ENCODE peak calls at places on chromosome 1, in nine cellular contexts. A is left ventricle myocardium inferior, F is mucosa of descending colon, G is OCI-LY7, U is lower leg skin, Q is HL-60, H is RWPE1, I is dorsolateral prefrontal cortex, W is left lung. B is an unnamed sample.

GRCh38 chr1:43381609-43382008 is 8.0 kb downstream of the MED8 start:
- DNase-seq in F (no peak), I (no peak), W (no peak), A (no peak), H (no peak), U (peak; percentile 53), G (no peak), Q (peak; percentile 77), B (no peak)

GRCh38 chr1:193019442-193020026 is 39.6 kb downstream of the UCHL5 start:
- DNase-seq in Q (peak; percentile 22), W (no peak), U (no peak), F (no peak), I (no peak), A (no peak), H (peak; percentile 44), G (peak; percentile 60), B (no peak)

GRCh38 chr1:78079580-78079979 is 33.8 kb downstream of the GIPC2 start:
- DNase-seq in H (no peak), F (no peak), A (no peak), U (no peak), G (no peak), I (no peak), W (no peak), Q (no peak), B (no peak)

GRCh38 chr1:28613175-28613574 is 21.1 kb downstream of the RAB42 start:
- DNase-seq in F (no peak), H (no peak), W (no peak), U (no peak), G (no peak), Q (no peak), I (no peak), A (no peak), B (no peak)

GRCh38 chr1:18929686-18930085 is 26.8 kb downstream of the IFFO2 start:
- DNase-seq in W (no peak), I (no peak), H (no peak), A (no peak), U (no peak), Q (no peak), G (no peak), F (no peak), B (no peak)

GRCh38 chr1:68231627-68232303 is 558 bp downstream of the WLS start:
- DNase-seq in Q (no peak), I (peak; percentile 51), G (no peak), W (peak; percentile 53), H (peak; percentile 87), U (peak; percentile 92), F (peak; percentile 69), A (peak; percentile 65), B (peak; percentile 15)

GRCh38 chr1:205932776-205933175 is 10.5 kb downstream of the SLC26A9 start:
- DNase-seq in Q (no peak), G (no peak), F (no peak), H (no peak), U (no peak), W (no peak), I (no peak), A (no peak), B (no peak)

GRCh38 chr1:104329278-104329677 is 579.6 kb downstream of the AMY1C start:
- DNase-seq in H (no peak), Q (no peak), A (no peak), I (no peak), W (no peak), G (no peak), F (no peak), U (no peak), B (no peak)

GRCh38 chr1:234500269-234500668 is 21.3 kb upstream of the TARBP1 start:
- DNase-seq in H (no peak), G (no peak), Q (no peak), U (no peak), I (no peak), F (no peak), A (no peak), W (no peak), B (no peak)

GRCh38 chr1:16082283-16083038 is 9.0 kb upstream of the FAM131C start:
- DNase-seq in A (peak; percentile 69), F (peak; percentile 85), I (no peak), U (peak; percentile 89), W (peak; percentile 72), H (peak; percentile 68), G (peak; percentile 66), Q (no peak), B (peak; percentile 63)

GRCh38 chr1:209871006-209871405 is 43.2 kb downstream of the UTP25 start:
- DNase-seq in U (no peak), F (no peak), W (no peak), G (no peak), I (no peak), H (no peak), Q (no peak), A (no peak), B (no peak)

GRCh38 chr1:43388021-43388575 is 1.5 kb downstream of the MED8 start:
- DNase-seq in G (no peak), F (no peak), W (no peak), I (no peak), A (no peak), H (no peak), U (no peak), Q (no peak), B (no peak)

GRCh38 chr1:212566522-212567479 is 41.8 kb upstream of the ATF3 start:
- DNase-seq in G (peak; percentile 56), H (peak; percentile 84), I (no peak), F (peak; percentile 55), W (peak; percentile 52), A (no peak), Q (no peak), U (no peak), B (no peak)

GRCh38 chr1:67739361-67739760 is 54.4 kb downstream of the GADD45A start:
- DNase-seq in G (no peak), I (no peak), A (no peak), U (no peak), H (no peak), F (no peak), W (no peak), Q (no peak), B (no peak)

GRCh38 chr1:198491596-198491995 is 48.9 kb downstream of the ATP6V1G3 start:
- DNase-seq in H (no peak), I (no peak), A (no peak), U (no peak), Q (no peak), F (no peak), G (no peak), W (no peak), B (no peak)

GRCh38 chr1:30354410-30354809 is 369.0 kb downstream of the MATN1 start:
- DNase-seq in W (no peak), H (no peak), F (no peak), U (no peak), Q (no peak), G (no peak), A (no peak), I (no peak), B (no peak)

GRCh38 chr1:16170283-16170673 is 14.4 kb upstream of the EPHA2 start:
- DNase-seq in W (no peak), G (no peak), H (no peak), U (no peak), A (no peak), Q (no peak), I (no peak), F (no peak), B (no peak)

GRCh38 chr1:220920967-220921366 is 41.7 kb downstream of the HLX start:
- DNase-seq in F (no peak), I (no peak), H (no peak), G (no peak), U (no peak), Q (no peak), W (no peak), A (no peak), B (no peak)

DNA sequence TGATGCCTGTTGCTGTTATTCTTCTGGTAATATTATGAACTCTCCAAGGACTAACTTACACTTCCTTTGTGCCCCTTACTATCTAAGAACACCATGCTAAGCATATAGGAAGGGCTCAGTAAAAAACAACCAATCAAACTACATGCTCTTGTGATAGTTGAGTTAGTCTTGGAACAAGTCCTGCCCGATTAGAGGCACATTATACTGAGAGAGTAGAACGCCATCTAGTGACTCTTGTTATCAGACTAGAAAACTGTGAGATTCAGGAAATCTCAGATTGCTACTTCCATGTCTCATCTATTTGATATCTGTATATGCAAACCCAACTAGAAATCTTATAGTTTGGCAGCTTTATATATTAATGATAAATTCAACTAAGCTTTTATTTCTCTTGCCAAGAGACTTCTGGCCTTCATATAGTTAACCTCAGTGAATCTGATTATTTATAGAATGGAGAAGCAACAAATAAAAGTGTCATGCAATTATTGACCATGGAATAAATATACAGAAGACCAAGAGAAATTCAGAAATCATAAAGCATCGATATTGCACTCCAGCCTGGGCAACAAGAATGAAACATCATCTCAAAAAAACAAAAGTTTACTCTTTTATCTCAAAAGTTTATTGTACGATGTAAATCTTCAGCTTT is 7.8 kb upstream of the SRRM1 start:
- DNase-seq in W (no peak), I (no peak), G (peak; percentile 86), A (no peak), F (no peak), U (no peak), Q (peak; percentile 6), H (peak; percentile 62), B (no peak)
- TF ChIP-seq CTCF in W (peak; percentile 53), I (peak; percentile 78), G (peak; percentile 97), A (peak; percentile 70), F (no peak), U (no peak), Q (peak; percentile 30), H (peak; percentile 72), B (peak; percentile 60)

GRCh38 chr1:38581396-38581795 is 278.2 kb downstream of the RRAGC start:
- DNase-seq in F (no peak), U (peak; percentile 84), H (no peak), W (no peak), G (no peak), Q (no peak), A (no peak), I (no peak), B (no peak)
- TF ChIP-seq CTCF in F (no peak), U (no peak), H (no peak), W (no peak), G (no peak), Q (no peak), A (no peak), I (no peak), B (no peak)

DNA sequence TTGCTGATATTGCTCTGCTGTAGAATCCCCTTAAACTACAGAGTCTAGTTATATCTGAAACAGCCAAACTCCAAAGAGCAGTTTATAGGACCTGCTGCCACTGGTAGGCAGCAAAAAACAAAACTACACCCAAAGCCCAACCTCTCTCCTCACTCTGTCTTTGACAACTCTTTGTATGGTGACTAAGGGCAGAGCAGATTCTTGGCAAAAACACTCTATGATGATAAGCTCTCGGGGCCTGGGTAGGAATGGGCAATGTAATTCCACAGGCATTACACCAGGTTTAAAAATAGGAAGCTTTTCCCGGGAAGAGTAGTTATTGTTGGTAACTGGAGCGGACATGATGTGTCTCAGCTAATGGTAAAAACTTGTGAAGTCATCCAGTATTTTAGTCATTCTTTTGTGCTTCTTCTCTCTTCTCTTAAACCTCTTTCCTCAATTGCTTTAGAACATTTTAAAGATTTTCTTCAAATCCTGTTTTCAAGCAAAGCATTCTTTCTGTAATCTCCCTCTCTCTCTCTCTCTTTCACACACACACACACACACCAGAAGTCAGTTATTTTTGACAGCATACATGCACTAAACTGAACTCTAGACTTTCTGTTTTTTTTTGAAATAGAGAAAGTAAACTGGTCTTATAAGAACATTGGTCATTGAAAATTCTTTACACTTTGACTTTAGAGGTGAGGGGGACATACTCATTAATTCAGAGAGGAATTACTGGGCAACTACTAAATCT is 193.5 kb downstream of the PAPPA2 start:
- DNase-seq in G (no peak), U (no peak), H (peak; percentile 29), F (no peak), W (no peak), I (no peak), Q (no peak), A (no peak), B (no peak)
- TF ChIP-seq CTCF in G (no peak), U (no peak), H (no peak), F (no peak), W (no peak), I (no peak), Q (no peak), A (peak; percentile 27), B (no peak)

GRCh38 chr1:110082477-110082876 is 12.0 kb upstream of the ALX3 start:
- DNase-seq in A (no peak), U (no peak), I (no peak), H (no peak), F (no peak), G (no peak), W (no peak), Q (no peak), B (no peak)
- TF ChIP-seq CTCF in A (no peak), U (no peak), I (no peak), H (no peak), F (no peak), G (no peak), W (no peak), Q (no peak), B (no peak)